ENCODE peak calls at places on chromosomes 12 and 14, in seven cellular contexts. B, P, G, N, T, C and V are unnamed samples.
A peak's percentile ranks its signal among the peaks of the same experiment; 100 is the strongest.

GRCh38 chr14:92253381-92253894 is 69.5 kb upstream of the SLC24A4 start:
- DNase-seq in P (no peak), G (no peak), C (no peak), B (no peak), N (no peak), T (no peak), V (no peak)

GRCh38 chr12:106632797-106633450 is 50.1 kb downstream of the RFX4 start:
- DNase-seq in P (no peak), T (no peak), G (no peak), B (no peak), C (peak; percentile 51), N (no peak), V (no peak)

GRCh38 chr12:2646341-2646740 is 148.4 kb upstream of the FKBP4 start:
- DNase-seq in C (no peak), P (no peak), G (no peak), B (peak; percentile 2), N (no peak), T (no peak), V (no peak)

GRCh38 chr12:106030210-106031175 is 108.3 kb downstream of the NUAK1 start:
- DNase-seq in C (no peak), T (peak; percentile 83), P (peak; percentile 100), B (no peak), G (no peak), N (peak; percentile 96), V (peak; percentile 98)

GRCh38 chr14:27050195-27050594 is 452.4 kb upstream of the NOVA1 start:
- DNase-seq in N (no peak), B (no peak), G (no peak), T (no peak), C (no peak), P (no peak), V (no peak)

GRCh38 chr12:131740626-131741025 is 29.7 kb downstream of the SFSWAP start:
- DNase-seq in G (no peak), P (no peak), C (no peak), T (no peak), B (no peak), N (no peak), V (no peak)

GRCh38 chr14:75558440-75558839 is 20.0 kb upstream of the FLVCR2 start:
- DNase-seq in P (no peak), B (no peak), C (no peak), G (no peak), N (no peak), T (no peak), V (no peak)

GRCh38 chr14:102694530-102695171 is 82.6 kb upstream of the TRAF3 start:
- DNase-seq in G (peak; percentile 69), T (peak; percentile 77), P (peak; percentile 35), B (peak; percentile 63), C (peak; percentile 84), N (peak; percentile 73), V (peak; percentile 63)

GRCh38 chr12:120536064-120536791 is 2.1 kb downstream of the RNF10 start:
- DNase-seq in T (peak; percentile 39), N (no peak), B (peak; percentile 37), C (peak; percentile 67), P (no peak), G (no peak), V (no peak)

GRCh38 chr14:85234626-85235025 is 295.3 kb upstream of the FLRT2 start:
- DNase-seq in T (peak; percentile 25), P (no peak), C (no peak), G (no peak), B (no peak), N (no peak), V (no peak)

GRCh38 chr12:27382126-27382795 is 49.6 kb downstream of the BMAL2 start:
- DNase-seq in P (no peak), N (no peak), T (no peak), G (no peak), B (no peak), C (no peak), V (no peak)

GRCh38 chr12:58877243-58877743 is 43.0 kb downstream of the LRIG3 start:
- DNase-seq in C (no peak), G (peak; percentile 76), P (peak; percentile 100), N (peak; percentile 100), B (no peak), T (no peak), V (peak; percentile 98)

GRCh38 chr12:18502422-18502821 is 235.4 kb downstream of the PLCZ1 start:
- DNase-seq in B (no peak), N (no peak), C (no peak), G (no peak), P (no peak), T (no peak), V (no peak)

GRCh38 chr14:71438684-71439083 is 493.5 kb upstream of the RGS6 start:
- DNase-seq in G (peak; percentile 21), P (peak; percentile 74), B (no peak), T (no peak), N (peak; percentile 44), C (no peak), V (no peak)

GRCh38 chr12:107873223-107873622 is 98.7 kb downstream of the ASCL4 start:
- DNase-seq in T (no peak), B (no peak), C (no peak), N (no peak), G (no peak), P (no peak), V (no peak)

GRCh38 chr14:23751591-23751990 is 115.4 kb downstream of the DHRS2 start:
- DNase-seq in T (no peak), P (no peak), N (no peak), G (no peak), B (no peak), C (no peak), V (peak; percentile 9)

GRCh38 chr12:22610148-22610547 is 14.8 kb upstream of the ETNK1 start:
- DNase-seq in B (no peak), T (no peak), P (no peak), N (no peak), C (no peak), G (no peak), V (no peak)

GRCh38 chr14:34498684-34499412 is 36.8 kb upstream of the SPTSSA start:
- DNase-seq in B (peak; percentile 53), G (peak; percentile 37), C (peak; percentile 59), T (peak; percentile 6), N (peak; percentile 22), P (peak; percentile 18), V (no peak)

DNA sequence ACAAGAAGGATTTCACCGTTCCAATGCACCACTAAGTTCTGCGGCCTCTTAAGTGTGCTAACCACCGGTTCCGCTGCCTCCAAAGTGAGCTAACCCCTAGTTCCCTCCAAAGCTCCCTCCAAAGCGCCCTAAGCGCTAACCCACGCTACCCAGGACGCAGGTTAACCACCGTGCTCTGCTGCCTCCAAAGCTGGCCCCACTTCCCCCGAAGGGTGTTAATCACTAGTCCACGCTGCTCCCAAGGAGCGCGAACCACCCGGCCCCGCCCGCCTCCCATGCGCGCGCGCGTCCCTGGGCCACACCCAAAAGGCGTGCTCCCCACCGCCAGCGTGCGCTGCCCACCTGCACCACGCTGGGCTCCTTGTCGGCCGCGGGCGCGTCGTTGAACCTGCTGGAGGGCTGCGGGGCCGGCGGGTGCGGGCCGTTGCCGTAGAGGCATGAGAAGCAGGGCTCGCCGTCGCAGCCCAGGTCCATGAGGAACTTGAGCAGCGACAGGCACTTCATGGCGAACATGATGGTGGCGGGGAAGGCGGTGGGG is 11.7 kb downstream of the FAM181A start:
- DNase-seq in P (no peak), N (no peak), G (no peak), C (no peak), T (no peak), B (no peak), V (no peak)
- H3K4me3 ChIP-seq in P (no peak overlapping the region), N (no peak overlapping the region), G (no peak overlapping the region), C (peak overlapping the region; percentile 42), T (no peak overlapping the region), B (peak overlapping the region; percentile 37), V (no peak overlapping the region)

GRCh38 chr14:96693252-96693820 is 103.8 kb upstream of the VRK1 start:
- DNase-seq in P (no peak), T (no peak), B (no peak), N (no peak), C (no peak), G (no peak), V (no peak)

GRCh38 chr14:96699666-96700065 is 97.5 kb upstream of the VRK1 start:
- DNase-seq in C (no peak), N (no peak), T (no peak), B (no peak), G (no peak), P (no peak), V (no peak)

GRCh38 chr14:96702831-96703230 is 94.4 kb upstream of the VRK1 start:
- DNase-seq in P (no peak), G (no peak), C (no peak), B (no peak), N (no peak), T (no peak), V (no peak)

GRCh38 chr14:96693986-96694385 is 103.2 kb upstream of the VRK1 start:
- DNase-seq in P (no peak), N (no peak), T (no peak), G (no peak), C (no peak), B (no peak), V (no peak)

DNA sequence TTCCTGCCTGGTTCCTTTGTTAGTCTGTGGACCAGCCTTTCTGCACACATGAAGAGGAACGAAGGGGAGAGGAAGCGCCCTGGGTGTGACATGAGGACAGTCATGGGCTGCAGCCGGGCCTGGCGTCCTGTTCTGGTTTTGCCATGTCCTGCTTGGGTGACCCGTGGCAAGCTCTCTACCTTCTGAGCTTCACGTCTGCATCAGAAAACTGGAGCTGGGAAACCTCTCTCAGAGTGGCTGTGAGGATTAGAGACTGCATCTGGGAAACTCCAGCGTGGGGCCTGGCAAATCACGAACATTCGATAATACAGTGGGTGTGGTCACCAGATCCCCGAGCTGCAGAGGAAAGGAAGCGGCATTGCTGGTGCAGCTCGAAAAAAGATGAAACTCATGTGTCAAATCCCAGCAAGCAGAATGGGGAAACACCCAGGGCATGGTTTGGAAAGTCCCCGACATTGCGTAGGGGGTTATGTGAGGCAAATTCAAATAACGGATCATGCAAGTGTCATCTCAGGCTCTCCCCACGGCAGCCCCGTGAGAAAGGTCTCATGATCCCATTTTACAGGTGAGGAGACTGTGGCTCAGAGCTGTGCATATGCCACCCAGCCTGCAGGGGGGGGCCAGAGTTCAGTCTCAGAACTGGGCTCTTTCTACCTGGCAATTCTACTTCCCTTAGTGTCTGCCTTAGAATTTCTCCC is 98.2 kb upstream of the VRK1 start:
- DNase-seq in N (no peak), G (no peak), T (no peak), C (no peak), P (no peak), B (no peak), V (no peak)
- TF ChIP-seq CTCF in N (no peak), G (no peak), T (no peak), C (no peak), P (no peak), B (no peak), V (no peak)

GRCh38 chr14:49977126-49977841 is 84.4 kb downstream of the ARF6 start:
- DNase-seq in P (no peak), N (no peak), C (peak; percentile 67), T (peak; percentile 27), B (no peak), G (no peak), V (no peak)
- H3K27ac ChIP-seq in P (no peak overlapping the region), N (no peak overlapping the region), C (peak overlapping the region; percentile 80), T (no peak overlapping the region), B (peak overlapping the region; percentile 93), G (no peak overlapping the region), V (no peak overlapping the region)

GRCh38 chr14:98077176-98077575 is 1194.8 kb downstream of the BCL11B start:
- DNase-seq in T (no peak), N (no peak), G (no peak), C (no peak), B (no peak), P (no peak), V (no peak)

DNA sequence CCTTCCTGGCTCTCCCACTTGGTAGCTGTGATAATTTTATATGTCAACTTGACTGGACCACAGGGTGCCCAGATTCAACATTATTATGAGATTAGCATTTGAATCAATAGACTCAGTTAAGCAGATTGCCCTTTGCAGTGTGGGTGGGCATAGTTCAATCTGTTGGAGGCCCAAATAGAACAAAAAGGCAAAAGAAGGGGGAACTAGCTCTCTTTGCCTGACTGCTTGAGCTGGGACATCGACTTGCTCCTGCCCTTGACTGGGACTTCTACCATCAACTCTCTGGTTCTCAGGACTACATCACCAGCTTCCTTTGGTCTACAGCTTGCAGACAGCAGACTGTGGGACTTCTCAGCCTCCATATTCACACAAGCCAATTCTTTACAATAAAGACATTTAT is 1189.2 kb downstream of the BCL11B start:
- DNase-seq in C (no peak), P (no peak), B (no peak), N (no peak), G (no peak), T (no peak), V (no peak)
- H3K4me3 ChIP-seq in C (no peak overlapping the region), P (no peak overlapping the region), B (no peak overlapping the region), N (no peak overlapping the region), G (no peak overlapping the region), T (no peak overlapping the region), V (no peak overlapping the region)